ENCODE peak calls at places on chromosomes 11 and 22, in six cellular contexts. D is cardiac fibroblast, V is pancreas, M is dorsolateral prefrontal cortex, N is endothelial cell, K is mesothelial cell of epicardium. E is an unnamed sample.

GRCh38 chr11:126603486-126603885 is 248.0 kb downstream of the ST3GAL4 start:
- DNase-seq in D (no peak), M (no peak), K (no peak), V (no peak), N (no peak), E (no peak)

GRCh38 chr22:25645266-25645665 is 80.8 kb downstream of the GRK3 start:
- DNase-seq in D (peak), V (no peak), K (no peak), N (no peak), M (no peak), E (no peak)

GRCh38 chr11:75562048-75562835 is at the start of gene SERPINH1:
- DNase-seq in N (peak), M (no peak), D (peak), K (peak), V (peak), E (peak)

GRCh38 chr11:47328449-47329390 is 23.8 kb downstream of the MYBPC3 start:
- DNase-seq in M (no peak), K (no peak), D (no peak), N (no peak), V (peak), E (peak)

GRCh38 chr11:97754976-97755375 is 1265.8 kb upstream of the CNTN5 start:
- DNase-seq in K (no peak), M (no peak), V (no peak), N (no peak), D (no peak), E (no peak)

GRCh38 chr22:21686634-21687393 is 21.0 kb downstream of the PPIL2 start:
- DNase-seq in V (peak), D (no peak), N (no peak), M (no peak), K (no peak), E (no peak)

GRCh38 chr11:35564246-35564595 is 38.8 kb upstream of the PAMR1 start:
- DNase-seq in K (no peak), D (no peak), V (no peak), M (no peak), N (no peak), E (no peak)

GRCh38 chr11:72581067-72581466 is 93.2 kb downstream of the PDE2A start:
- DNase-seq in D (no peak), V (no peak), M (no peak), K (no peak), N (no peak), E (no peak)

GRCh38 chr11:19693146-19693545 is 19.5 kb upstream of the NAV2 start:
- DNase-seq in N (no peak), V (no peak), D (no peak), K (no peak), M (no peak), E (no peak)

GRCh38 chr11:63508009-63508408 is 2.1 kb downstream of the LGALS12 start:
- DNase-seq in M (peak), N (peak), V (peak), D (peak), K (no peak), E (no peak)
- TF ChIP-seq CTCF in M (peak), N (no peak), V (peak), D (no peak), K (no peak), E (no peak)

GRCh38 chr11:59425131-59425530 is 1.1 kb downstream of the OR5A2 start:
- DNase-seq in K (no peak), V (no peak), D (no peak), N (no peak), M (no peak), E (no peak)

GRCh38 chr11:59426361-59427067 is at the start of gene OR5A2:
- DNase-seq in M (no peak), K (no peak), V (no peak), D (no peak), N (no peak), E (no peak)

GRCh38 chr11:59427068-59427382 is 812 bp upstream of the OR5A2 start:
- DNase-seq in K (no peak), D (no peak), N (no peak), M (no peak), V (no peak), E (no peak)

GRCh38 chr11:59429924-59430516 is 3.8 kb upstream of the OR5A2 start:
- DNase-seq in K (no peak), D (peak), M (no peak), V (no peak), N (peak), E (no peak)
- TF ChIP-seq CTCF in K (peak), D (peak), M (peak), V (peak), N (peak), E (peak)

GRCh38 chr11:34366522-34366921 is 8.7 kb upstream of the ABTB2 start:
- DNase-seq in D (peak), K (no peak), N (no peak), M (no peak), V (no peak), E (no peak)
- TF ChIP-seq CTCF in D (no peak), K (peak), N (no peak), M (no peak), V (peak), E (no peak)

DNA sequence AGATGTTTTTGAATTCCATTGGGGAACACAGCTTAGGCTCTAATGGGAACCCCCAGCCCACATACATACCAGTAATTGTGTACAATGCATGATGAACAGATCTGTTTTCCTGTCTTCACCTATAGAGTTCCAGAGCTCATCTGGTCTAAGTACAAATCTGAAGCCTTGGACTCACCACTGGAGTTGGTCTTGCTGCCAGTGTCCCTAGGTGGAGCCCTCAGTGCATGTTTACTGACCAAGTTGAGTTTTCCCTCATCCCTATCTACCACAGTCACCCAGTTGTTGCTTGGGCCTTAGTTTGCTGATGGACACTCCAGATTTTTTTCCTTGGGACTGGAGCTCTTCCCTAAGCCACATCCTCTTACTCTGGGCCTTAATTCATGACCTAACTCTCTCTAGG is 159.2 kb upstream of the DDI1 start:
- DNase-seq in K (no peak), D (peak), N (no peak), V (no peak), M (no peak), E (no peak)
- TF ChIP-seq CTCF in K (no peak), D (no peak), N (no peak), V (no peak), M (peak), E (no peak)

GRCh38 chr11:119989422-119989821 is 148.5 kb downstream of the TRIM29 start:
- DNase-seq in N (no peak), D (no peak), K (no peak), M (no peak), V (no peak), E (no peak)
- TF ChIP-seq CTCF in N (no peak), D (no peak), K (no peak), M (no peak), V (no peak), E (no peak)

GRCh38 chr22:39234157-39234793 is 10.5 kb downstream of the PDGFB start:
- DNase-seq in D (peak), K (no peak), V (peak), M (no peak), N (no peak), E (no peak)
- TF ChIP-seq CTCF in D (no peak), K (no peak), V (no peak), M (no peak), N (peak), E (no peak)

GRCh38 chr11:132126973-132127900 is 756.8 kb downstream of the NTM start:
- DNase-seq in N (peak), D (peak), M (no peak), V (no peak), K (no peak), E (no peak)
- TF ChIP-seq CTCF in N (no peak), D (peak), M (peak), V (peak), K (peak), E (no peak)